ENCODE peak calls at places on chromosomes 2 and 18, in ten cellular contexts. F is upper lobe of left lung, T is sigmoid colon, H is transverse colon, P is tibial nerve, E is esophagus muscularis mucosa, M is K562, J is A549, K is SK-N-SH, G is stomach. C is an unnamed sample. For H3K4me1, the result is how much of the 10 kb centered on the place peaks cover.

GRCh38 chr18:9613550-9614400 is 584 bp downstream of the PPP4R1 start:
- DNase-seq in F (peak), T (peak), H (peak), P (peak), E (no peak), M (peak), J (no peak), K (peak), G (peak), C (peak)

GRCh38 chr2:45220227-45220626 is 211.0 kb upstream of the SIX2 start:
- DNase-seq in F (no peak), T (no peak), H (no peak), P (no peak), E (no peak), M (no peak), J (no peak), K (peak), G (no peak), C (no peak)

GRCh38 chr18:48824231-48824970 is 126.4 kb downstream of the SMAD7 start:
- DNase-seq in F (no peak), T (peak), H (no peak), P (no peak), E (no peak), M (no peak), J (no peak), K (no peak), G (peak), C (peak)

GRCh38 chr18:78898066-78898465 is 81.6 kb upstream of the SALL3 start:
- DNase-seq in F (no peak), T (no peak), H (no peak), P (no peak), E (no peak), M (no peak), J (no peak), K (no peak), G (no peak), C (no peak)

GRCh38 chr2:130823171-130823885 is 13.4 kb upstream of the ARHGEF4 start:
- DNase-seq in F (no peak), T (no peak), H (no peak), P (no peak), E (no peak), M (no peak), J (no peak), K (no peak), G (no peak), C (no peak)

GRCh38 chr2:28665041-28665704 is 86.5 kb upstream of the PPP1CB start:
- DNase-seq in F (peak), T (peak), H (peak), P (no peak), E (peak), M (no peak), J (no peak), K (peak), G (peak), C (peak)

GRCh38 chr2:169978402-169979017 is 151.3 kb downstream of the UBR3 start:
- DNase-seq in F (no peak), T (no peak), H (no peak), P (no peak), E (no peak), M (no peak), J (no peak), K (no peak), G (no peak), C (no peak)

GRCh38 chr2:3738454-3738853 is 35.1 kb downstream of the DCDC2C start:
- DNase-seq in F (no peak), T (no peak), H (no peak), P (no peak), E (no peak), M (peak), J (peak), K (peak), G (no peak), C (no peak)

GRCh38 chr2:11315074-11315705 is 29.2 kb downstream of the ROCK2 start:
- DNase-seq in F (no peak), T (no peak), H (no peak), P (no peak), E (no peak), M (no peak), J (no peak), K (no peak), G (no peak), C (no peak)

GRCh38 chr18:48777026-48777736 is 173.6 kb downstream of the SMAD7 start:
- DNase-seq in F (peak), T (peak), H (peak), P (no peak), E (no peak), M (peak), J (peak), K (peak), G (peak), C (peak)

GRCh38 chr18:12520442-12520992 is 112.8 kb downstream of the PRELID3A start:
- DNase-seq in F (no peak), T (no peak), H (no peak), P (no peak), E (no peak), M (no peak), J (no peak), K (peak), G (no peak), C (no peak)

GRCh38 chr2:132668189-132668833 is 1.7 kb downstream of the LYPD1 start:
- DNase-seq in F (peak), T (no peak), H (no peak), P (no peak), E (no peak), M (no peak), J (peak), K (peak), G (no peak), C (no peak)

GRCh38 chr2:29012211-29012681 is 31.1 kb downstream of the TOGARAM2 start:
- DNase-seq in F (peak), T (peak), H (peak), P (no peak), E (no peak), M (no peak), J (no peak), K (peak), G (peak), C (peak)

GRCh38 chr2:11539317-11540147 is 5.7 kb downstream of the GREB1 start:
- DNase-seq in F (no peak), T (no peak), H (peak), P (peak), E (no peak), M (no peak), J (no peak), K (no peak), G (peak), C (peak)

GRCh38 chr18:56835331-56835730 is 184.2 kb downstream of the WDR7 start:
- DNase-seq in F (no peak), T (no peak), H (no peak), P (no peak), E (no peak), M (no peak), J (no peak), K (no peak), G (no peak), C (no peak)

GRCh38 chr2:207083361-207084080 is 82.2 kb downstream of the KLF7 start:
- DNase-seq in F (no peak), T (no peak), H (no peak), P (no peak), E (no peak), M (no peak), J (no peak), K (no peak), G (no peak), C (no peak)

GRCh38 chr2:127508621-127509034 is 17.7 kb downstream of the IWS1 start:
- DNase-seq in F (no peak), T (peak), H (peak), P (peak), E (no peak), M (peak), J (peak), K (peak), G (peak), C (peak)

GRCh38 chr2:235668782-235669181 is 174.9 kb downstream of the AGAP1 start:
- DNase-seq in F (no peak), T (no peak), H (no peak), P (no peak), E (no peak), M (no peak), J (no peak), K (no peak), G (no peak), C (no peak)
- H3K4me3 ChIP-seq in F (no peak), T (no peak), H (no peak), P (no peak), E (no peak), M (no peak), J (no peak), K (no peak), G (no peak), C (no peak)

GRCh38 chr2:47072018-47072691 is 83.0 kb downstream of the STPG4 start:
- DNase-seq in F (peak), T (peak), H (peak), P (peak), E (no peak), M (no peak), J (no peak), K (peak), G (no peak), C (peak)
- TF ChIP-seq EP300 in F (no peak), T (no peak), H (no peak), P (peak), E (no peak), M (no peak), J (no peak), K (peak), G (no peak), C (no peak)

GRCh38 chr2:174614261-174614660 is 16.7 kb upstream of the WIPF1 start:
- DNase-seq in F (no peak), T (no peak), H (no peak), P (no peak), E (no peak), M (no peak), J (peak), K (no peak), G (no peak), C (no peak)

GRCh38 chr2:174611851-174612250 is 14.2 kb upstream of the WIPF1 start:
- DNase-seq in F (no peak), T (no peak), H (no peak), P (no peak), E (no peak), M (no peak), J (no peak), K (no peak), G (no peak), C (no peak)

GRCh38 chr2:174612960-174613359 is 15.4 kb upstream of the WIPF1 start:
- DNase-seq in F (no peak), T (no peak), H (no peak), P (no peak), E (no peak), M (no peak), J (no peak), K (no peak), G (no peak), C (no peak)

GRCh38 chr2:174615951-174616436 is 18.4 kb upstream of the WIPF1 start:
- DNase-seq in F (no peak), T (no peak), H (no peak), P (no peak), E (no peak), M (no peak), J (no peak), K (no peak), G (no peak), C (no peak)

GRCh38 chr2:174613545-174613944 is 15.9 kb upstream of the WIPF1 start:
- DNase-seq in F (no peak), T (no peak), H (no peak), P (no peak), E (no peak), M (no peak), J (no peak), K (no peak), G (no peak), C (no peak)
- H3K4me1 ChIP-seq in F (under half), T (under half), H (under half), P (half or more), E (half or more), M (under half), J (half or more), K (under half), G (under half), C (under half)

GRCh38 chr2:180075763-180076362 is 68.8 kb upstream of the CWC22 start:
- DNase-seq in F (peak), T (no peak), H (peak), P (no peak), E (no peak), M (no peak), J (no peak), K (no peak), G (no peak), C (no peak)

GRCh38 chr2:180071797-180072196 is 64.7 kb upstream of the CWC22 start:
- DNase-seq in F (no peak), T (no peak), H (no peak), P (no peak), E (no peak), M (no peak), J (no peak), K (no peak), G (no peak), C (no peak)

DNA sequence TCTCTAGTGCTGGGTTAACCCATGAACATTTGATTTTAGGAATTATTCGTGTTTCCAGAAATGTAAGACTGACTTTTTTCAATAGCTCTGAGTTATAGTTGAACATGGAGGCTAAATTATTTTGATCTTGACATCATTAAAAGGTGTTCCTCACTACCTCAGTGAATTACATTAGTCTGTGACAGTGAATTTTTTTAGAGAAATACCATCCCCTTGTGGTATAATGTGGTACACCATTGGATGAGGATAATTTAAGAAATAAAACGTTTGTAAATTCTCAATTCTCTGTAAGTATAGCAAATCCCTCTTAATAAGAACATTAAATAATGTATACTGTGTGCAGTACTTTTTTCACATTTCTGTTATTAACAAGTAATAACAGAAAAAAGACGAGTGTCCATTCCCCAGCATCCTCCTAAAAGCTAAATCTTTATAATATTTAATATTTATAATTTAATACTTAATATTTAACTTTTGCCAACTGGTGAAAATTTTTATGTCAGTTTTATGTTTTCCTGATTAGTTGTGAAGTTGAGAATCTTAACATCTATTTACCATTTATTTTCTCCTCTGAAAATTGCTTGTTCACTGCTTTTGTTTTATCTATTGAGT is 70.3 kb upstream of the CWC22 start:
- DNase-seq in F (no peak), T (no peak), H (no peak), P (no peak), E (no peak), M (peak), J (peak), K (peak), G (no peak), C (no peak)
- H3K4me3 ChIP-seq in F (no peak), T (no peak), H (no peak), P (no peak), E (no peak), M (no peak), J (no peak), K (no peak), G (no peak), C (no peak)

GRCh38 chr2:181122601-181123000 is 142.2 kb downstream of the UBE2E3 start:
- DNase-seq in F (no peak), T (no peak), H (no peak), P (no peak), E (no peak), M (no peak), J (no peak), K (no peak), G (no peak), C (no peak)
- TF ChIP-seq EP300 in F (no peak), T (no peak), H (no peak), P (no peak), E (no peak), M (no peak), J (no peak), K (no peak), G (no peak), C (no peak)